ENCODE peak calls at places on chromosomes 1 and 21, in four cellular contexts. U is heart left ventricle, V is K562, R is aorta. W is an unnamed sample.

GRCh38 chr21:15343066-15343465 is 278.3 kb upstream of the NRIP1 start:
- DNase-seq in U (no peak), V (no peak), R (no peak), W (no peak)

GRCh38 chr1:33724348-33724747 is 139.5 kb upstream of the HMGB4 start:
- DNase-seq in U (no peak), V (no peak), R (no peak), W (no peak)

GRCh38 chr21:34935868-34936267 is 113.2 kb downstream of the RUNX1 start:
- DNase-seq in U (no peak), V (no peak), R (no peak), W (no peak)

GRCh38 chr1:67983867-67984266 is 66.6 kb downstream of the DIRAS3 start:
- DNase-seq in U (peak; percentile 33), V (no peak), R (peak; percentile 46), W (no peak)

GRCh38 chr1:66346057-66346795 is 187.7 kb upstream of the SGIP1 start:
- DNase-seq in U (no peak), V (no peak), R (no peak), W (no peak)

GRCh38 chr1:87894041-87894440 is 565.4 kb downstream of the LMO4 start:
- DNase-seq in U (no peak), V (no peak), R (no peak), W (no peak)

GRCh38 chr1:35179864-35180263 is 13.1 kb downstream of the SFPQ start:
- DNase-seq in U (no peak), V (no peak), R (no peak), W (no peak)

GRCh38 chr1:76337777-76338176 is 263.2 kb downstream of the ST6GALNAC3 start:
- DNase-seq in U (peak; percentile 25), V (no peak), R (no peak), W (no peak)

GRCh38 chr1:55375617-55376258 is 160.6 kb upstream of the USP24 start:
- DNase-seq in U (no peak), V (peak; percentile 65), R (no peak), W (no peak)

GRCh38 chr21:44255519-44255981 is 6.1 kb downstream of the DNMT3L start:
- DNase-seq in U (no peak), V (no peak), R (no peak), W (peak; percentile 20)

GRCh38 chr1:241411776-241412338 is 54.9 kb upstream of the RGS7 start:
- DNase-seq in U (no peak), V (no peak), R (no peak), W (no peak)

GRCh38 chr1:73839922-73840321 is 358.1 kb downstream of the LRRIQ3 start:
- DNase-seq in U (no peak), V (no peak), R (no peak), W (no peak)

GRCh38 chr1:22831729-22832413 is 121.2 kb downstream of the EPHB2 start:
- DNase-seq in U (no peak), V (no peak), R (peak; percentile 75), W (peak; percentile 62)

GRCh38 chr1:26702680-26703038 is 6.8 kb downstream of the ARID1A start:
- DNase-seq in U (no peak), V (no peak), R (no peak), W (no peak)

GRCh38 chr21:40567511-40567910 is 279.4 kb downstream of the DSCAM start:
- DNase-seq in U (no peak), V (no peak), R (no peak), W (no peak)

GRCh38 chr1:38076038-38076437 is 29.4 kb upstream of the POU3F1 start:
- DNase-seq in U (no peak), V (peak; percentile 69), R (no peak), W (no peak)

GRCh38 chr1:89260042-89260441 is 12.6 kb downstream of the GBP5 start:
- DNase-seq in U (no peak), V (no peak), R (no peak), W (no peak)

GRCh38 chr1:228214921-228215662 is 7.2 kb downstream of the OBSCN start:
- DNase-seq in U (no peak), V (no peak), R (no peak), W (no peak)

GRCh38 chr1:2229032-2229920 is 1.2 kb downstream of the SKI start:
- DNase-seq in U (peak; percentile 86), V (no peak), R (peak; percentile 81), W (peak; percentile 84)

GRCh38 chr1:914253-914890 is 9.4 kb upstream of the SAMD11 start:
- DNase-seq in U (peak; percentile 13), V (no peak), R (no peak), W (no peak)

GRCh38 chr1:916173-917075 is 7.3 kb upstream of the SAMD11 start:
- DNase-seq in U (peak; percentile 21), V (peak; percentile 48), R (peak; percentile 55), W (peak; percentile 31)

GRCh38 chr1:914891-915280 is 8.8 kb upstream of the SAMD11 start:
- DNase-seq in U (peak; percentile 18), V (no peak), R (no peak), W (no peak)

GRCh38 chr1:917076-917459 is 6.7 kb upstream of the SAMD11 start:
- DNase-seq in U (peak; percentile 9), V (no peak), R (peak; percentile 32), W (no peak)

DNA sequence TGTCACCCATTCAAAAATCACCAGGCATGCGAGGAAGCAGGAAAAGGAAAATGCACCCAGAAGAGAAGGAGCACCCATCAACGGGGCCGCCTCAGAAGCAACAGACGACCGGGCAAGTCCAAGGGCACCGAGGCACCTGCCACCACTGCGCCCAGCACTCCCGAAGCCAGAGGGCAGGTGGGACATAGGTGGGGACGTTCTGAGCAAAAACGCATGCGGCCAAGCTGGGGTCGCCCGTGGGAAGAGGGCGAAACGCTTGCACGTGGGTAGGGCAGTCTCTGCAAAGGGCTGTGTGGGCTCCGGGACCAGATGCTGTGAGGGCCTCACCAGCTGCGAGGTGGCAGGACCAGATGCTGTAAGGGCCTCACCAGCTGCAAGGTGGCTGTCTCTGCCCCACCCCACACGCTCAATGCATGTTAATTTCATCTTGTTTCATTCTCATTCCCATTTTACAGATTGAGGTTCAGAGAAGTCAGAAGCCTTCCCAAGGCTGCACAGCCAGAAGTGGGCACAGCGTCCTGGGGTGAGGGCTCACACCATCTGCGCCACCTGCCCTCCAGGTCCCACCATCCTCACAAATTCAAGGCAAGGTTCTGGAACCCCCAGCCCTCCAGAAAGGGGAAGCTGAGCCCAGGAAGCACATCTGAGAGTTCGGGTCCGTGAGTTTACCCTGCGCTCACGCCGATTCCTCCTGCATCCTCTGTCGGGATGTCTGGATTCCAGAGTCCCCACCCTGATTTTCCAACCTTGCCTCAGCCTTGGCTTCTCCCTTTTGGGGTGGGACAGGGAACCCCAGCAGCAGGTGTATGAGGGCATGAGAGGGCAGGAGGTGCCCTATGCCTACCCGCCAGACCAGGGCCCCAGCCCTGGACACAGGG is 8.2 kb upstream of the SAMD11 start:
- DNase-seq in U (peak; percentile 9), V (no peak), R (no peak), W (peak; percentile 30)
- H3K4me1 ChIP-seq in U (peaks cover under 1% of the 10 kb centered on the region), V (peaks cover 78% of the 10 kb centered on the region), R (no peaks in the 10 kb centered on the region), W (peaks cover 6% of the 10 kb centered on the region)

GRCh38 chr21:45415188-45415942 is 10.4 kb downstream of the COL18A1 start:
- DNase-seq in U (peak; percentile 26), V (no peak), R (peak; percentile 42), W (peak; percentile 28)

GRCh38 chr21:45412909-45413581 is 8.1 kb downstream of the COL18A1 start:
- DNase-seq in U (peak; percentile 24), V (no peak), R (peak; percentile 39), W (no peak)

GRCh38 chr21:45414396-45415187 is 9.6 kb downstream of the COL18A1 start:
- DNase-seq in U (peak; percentile 9), V (no peak), R (peak; percentile 37), W (peak; percentile 28)

GRCh38 chr21:45412491-45412890 is 7.5 kb downstream of the COL18A1 start:
- DNase-seq in U (peak; percentile 10), V (no peak), R (no peak), W (no peak)

DNA sequence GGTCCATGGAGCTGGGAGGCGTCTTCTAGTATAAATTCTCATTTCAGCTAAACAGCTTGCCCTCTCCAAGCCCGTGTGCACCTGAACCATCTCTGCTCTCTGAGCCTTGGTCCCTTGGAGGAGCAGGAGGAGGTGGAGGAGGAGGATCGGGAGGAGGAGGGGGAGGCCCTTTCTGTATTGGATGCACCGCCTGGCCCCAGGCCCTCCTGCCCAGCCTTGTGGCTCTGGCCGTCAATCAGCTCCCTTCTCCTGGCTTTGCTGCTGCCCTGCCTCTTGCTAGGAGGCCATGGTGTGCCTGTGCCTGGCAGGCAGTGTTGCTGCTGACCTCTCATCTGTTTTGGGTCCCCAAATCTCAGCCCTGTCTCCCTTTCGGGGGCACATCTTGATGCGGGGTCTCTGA is 9.0 kb downstream of the COL18A1 start:
- DNase-seq in U (peak; percentile 15), V (no peak), R (peak; percentile 37), W (peak; percentile 27)
- H3K4me1 ChIP-seq in U (peaks cover 25% of the 10 kb centered on the region), V (peaks cover 90% of the 10 kb centered on the region), R (no peaks in the 10 kb centered on the region), W (peaks cover 7% of the 10 kb centered on the region)

GRCh38 chr1:64936958-64937357 is 29.4 kb downstream of the JAK1 start:
- DNase-seq in U (no peak), V (no peak), R (no peak), W (no peak)
- H3K4me1 ChIP-seq in U (peaks cover 41% of the 10 kb centered on the region), V (no peaks in the 10 kb centered on the region), R (peaks cover 4% of the 10 kb centered on the region), W (peaks cover 70% of the 10 kb centered on the region)

GRCh38 chr1:41657101-41657500 is 172.6 kb upstream of the EDN2 start:
- DNase-seq in U (no peak), V (no peak), R (no peak), W (no peak)
- H3K4me1 ChIP-seq in U (peaks cover 7% of the 10 kb centered on the region), V (peaks cover 5% of the 10 kb centered on the region), R (no peaks in the 10 kb centered on the region), W (peaks cover 32% of the 10 kb centered on the region)

DNA sequence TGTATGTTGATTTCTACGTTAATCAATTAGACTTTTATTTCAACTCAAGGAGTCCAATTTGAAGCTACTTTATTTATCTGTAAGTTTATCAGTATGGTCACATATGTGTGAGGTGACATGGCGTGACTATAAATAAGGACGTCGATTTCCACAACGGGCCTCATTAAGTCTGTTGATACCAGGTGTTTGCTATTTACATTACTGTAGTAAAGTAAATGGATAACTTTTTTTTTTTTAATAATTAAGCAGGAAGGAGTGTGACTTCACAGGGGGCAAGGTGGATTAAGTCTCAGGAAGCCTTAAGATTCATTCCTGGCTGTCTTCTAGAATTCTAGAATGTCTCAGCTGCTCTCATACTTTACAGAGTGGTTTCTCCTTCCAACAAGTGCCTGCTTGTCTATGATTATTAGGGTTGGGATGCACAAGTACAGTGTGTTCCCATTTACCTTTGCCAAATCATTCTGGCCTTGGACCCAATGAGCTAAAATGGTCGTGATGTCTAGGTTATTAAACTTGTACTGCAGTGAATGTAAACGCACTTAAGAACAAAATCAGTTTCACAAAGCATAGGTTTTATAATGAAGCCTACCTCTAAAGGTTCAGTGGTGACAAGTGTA is 15.5 kb downstream of the MAP3K7CL start:
- DNase-seq in U (no peak), V (no peak), R (no peak), W (no peak)
- H3K4me1 ChIP-seq in U (peaks cover 7% of the 10 kb centered on the region), V (no peaks in the 10 kb centered on the region), R (peaks cover 2% of the 10 kb centered on the region), W (peaks cover 24% of the 10 kb centered on the region)

DNA sequence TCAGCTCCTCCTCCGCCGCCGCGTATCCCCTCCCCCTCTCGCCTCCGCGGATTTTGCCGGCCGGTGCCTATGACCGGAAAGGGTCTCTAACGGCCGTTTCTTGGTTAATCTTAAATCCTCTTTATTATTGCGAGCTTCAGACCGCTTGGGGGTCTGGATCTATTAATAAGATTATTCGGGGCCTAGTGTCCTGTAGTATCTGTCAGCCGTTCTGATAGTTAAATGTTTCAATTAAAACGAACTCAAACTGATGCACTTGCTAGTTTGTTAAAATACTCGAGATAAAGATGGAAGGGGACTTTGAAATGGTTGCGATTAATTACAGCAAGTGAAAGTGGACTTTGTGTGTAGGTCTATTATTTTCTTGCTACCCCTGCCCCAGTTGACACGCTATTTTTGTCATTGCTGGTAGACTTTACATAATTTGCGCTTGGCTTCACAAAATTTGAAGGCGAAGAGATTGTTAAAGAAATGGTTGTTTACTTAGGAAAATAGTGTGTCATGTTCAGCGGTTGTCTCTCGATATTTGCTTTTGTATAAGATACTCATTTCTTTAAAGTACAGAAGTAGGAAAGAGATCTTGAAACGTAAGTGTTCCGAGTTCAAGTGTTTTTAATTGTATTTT is 779 bp downstream of the SON start:
- DNase-seq in U (no peak), V (no peak), R (no peak), W (peak; percentile 84)
- H3K4me1 ChIP-seq in U (peaks cover 24% of the 10 kb centered on the region), V (peaks cover 3% of the 10 kb centered on the region), R (no peaks in the 10 kb centered on the region), W (peaks cover 45% of the 10 kb centered on the region)